ENCODE peak calls at places on chromosomes 6 and 20, in four cellular contexts. C, S, D and U are unnamed samples.

GRCh38 chr20:23084845-23085355 is 1.2 kb downstream of the CD93 start:
- ATAC-seq in C (no peak), S (no peak), D (no peak), U (peak; percentile 22)

GRCh38 chr6:148890605-148891004 is 143.8 kb downstream of the UST start:
- ATAC-seq in C (no peak), S (peak; percentile 80), D (peak; percentile 36), U (no peak)

GRCh38 chr6:87623248-87623647 is 33.3 kb downstream of the ORC3 start:
- ATAC-seq in C (no peak), S (no peak), D (no peak), U (no peak)

GRCh38 chr20:834151-834747 is 734 bp downstream of the FAM110A start:
- ATAC-seq in C (peak; percentile 17), S (peak; percentile 63), D (peak; percentile 10), U (no peak)

GRCh38 chr6:142822882-142823578 is 121.9 kb downstream of the HIVEP2 start:
- ATAC-seq in C (peak; percentile 59), S (peak; percentile 71), D (no peak), U (peak; percentile 20)

GRCh38 chr6:11432713-11433450 is 104.7 kb upstream of the TMEM170B start:
- ATAC-seq in C (no peak), S (no peak), D (peak; percentile 63), U (peak; percentile 57)

GRCh38 chr6:11370191-11371018 is 137.9 kb upstream of the NEDD9 start:
- ATAC-seq in C (no peak), S (no peak), D (no peak), U (peak; percentile 42)

GRCh38 chr6:4164043-4164442 is 28.7 kb upstream of the ECI2 start:
- ATAC-seq in C (peak; percentile 39), S (peak; percentile 75), D (no peak), U (no peak)

GRCh38 chr6:144244688-144245087 is 40.4 kb upstream of the UTRN start:
- ATAC-seq in C (no peak), S (peak; percentile 90), D (no peak), U (no peak)

GRCh38 chr6:89081129-89081422 is 525 bp downstream of the PNRC1 start:
- ATAC-seq in C (peak; percentile 49), S (peak; percentile 78), D (peak; percentile 41), U (no peak)

GRCh38 chr20:19785886-19786285 is 27.8 kb downstream of the RIN2 start:
- ATAC-seq in C (no peak), S (no peak), D (no peak), U (no peak)

GRCh38 chr6:140744648-140745320 is 1370.3 kb upstream of the CITED2 start:
- ATAC-seq in C (no peak), S (no peak), D (no peak), U (peak; percentile 48)

GRCh38 chr6:145814035-145814500 is 527 bp downstream of the FBXO30 start:
- ATAC-seq in C (peak; percentile 61), S (peak; percentile 32), D (peak; percentile 35), U (peak; percentile 12)

GRCh38 chr6:166936079-166936787 is 20.1 kb downstream of the RNASET2 start:
- ATAC-seq in C (no peak), S (no peak), D (no peak), U (no peak)

GRCh38 chr6:24918641-24919403 is 16.9 kb downstream of the RIPOR2 start:
- ATAC-seq in C (no peak), S (no peak), D (no peak), U (no peak)

GRCh38 chr6:12823847-12824246 is 107.3 kb downstream of the PHACTR1 start:
- ATAC-seq in C (no peak), S (no peak), D (no peak), U (no peak)
- H3K4me1 ChIP-seq in C (no peaks in the 10 kb centered on the region), S (no peaks in the 10 kb centered on the region), D (no peaks in the 10 kb centered on the region), U (no peaks in the 10 kb centered on the region)

GRCh38 chr6:129102741-129103140 is 219.8 kb downstream of the LAMA2 start:
- ATAC-seq in C (no peak), S (no peak), D (peak; percentile 83), U (peak; percentile 82)

GRCh38 chr6:129105793-129106192 is 222.9 kb downstream of the LAMA2 start:
- ATAC-seq in C (no peak), S (no peak), D (no peak), U (no peak)

GRCh38 chr6:129104560-129104959 is 221.6 kb downstream of the LAMA2 start:
- ATAC-seq in C (no peak), S (no peak), D (peak; percentile 20), U (peak; percentile 62)

GRCh38 chr6:129104131-129104530 is 221.2 kb downstream of the LAMA2 start:
- ATAC-seq in C (no peak), S (no peak), D (peak; percentile 78), U (peak; percentile 78)

DNA sequence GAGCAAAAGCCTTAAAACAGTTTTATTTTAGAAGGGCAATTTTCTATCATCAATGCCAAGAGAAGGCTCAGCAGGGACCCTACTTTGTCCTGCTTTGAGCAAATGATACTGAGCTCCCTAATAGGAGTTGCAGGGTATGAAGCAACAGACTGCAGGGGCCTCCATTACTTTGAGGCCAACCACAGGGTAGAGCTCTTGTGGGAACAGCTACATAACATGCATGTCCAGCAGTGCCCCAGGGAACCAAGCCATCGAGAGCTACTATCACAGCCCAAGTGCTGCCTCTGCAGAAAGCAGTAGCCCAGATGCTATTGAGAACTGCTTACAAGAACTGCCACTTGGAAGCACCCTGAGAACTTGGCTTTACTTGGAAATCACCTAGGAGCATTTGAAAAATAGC is 222.1 kb downstream of the LAMA2 start:
- ATAC-seq in C (no peak), S (no peak), D (no peak), U (no peak)
- TF ChIP-seq EP300 in C (no peak), S (no peak), D (no peak), U (no peak)

GRCh38 chr6:137802408-137803182 is 64.5 kb upstream of the TNFAIP3 start:
- ATAC-seq in C (no peak), S (peak; percentile 78), D (no peak), U (no peak)

GRCh38 chr6:137808191-137808590 is 58.9 kb upstream of the TNFAIP3 start:
- ATAC-seq in C (no peak), S (no peak), D (no peak), U (no peak)

GRCh38 chr6:137806914-137807682 is 60.0 kb upstream of the TNFAIP3 start:
- ATAC-seq in C (no peak), S (no peak), D (no peak), U (no peak)

GRCh38 chr6:137804647-137805046 is 62.4 kb upstream of the TNFAIP3 start:
- ATAC-seq in C (no peak), S (no peak), D (peak; percentile 13), U (peak; percentile 66)

DNA sequence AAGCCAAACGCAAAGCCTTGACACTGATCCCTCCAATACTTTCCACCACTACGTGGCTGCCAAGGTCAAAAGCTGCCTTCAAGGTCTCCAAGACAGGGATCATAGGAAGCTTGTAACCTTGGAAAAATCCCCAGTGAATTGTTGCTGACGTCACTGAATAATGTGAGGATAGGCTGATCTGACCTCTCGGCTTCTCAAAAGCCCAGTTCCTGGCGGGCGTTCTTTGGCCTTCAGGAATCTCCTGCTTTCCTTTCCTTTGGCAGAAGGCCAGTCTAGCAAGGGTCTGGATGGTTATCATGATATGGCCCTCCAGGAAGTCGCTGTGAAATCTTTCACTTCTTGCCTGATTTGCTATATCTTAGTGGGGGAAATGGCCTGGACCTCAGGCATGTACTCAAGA is 61.4 kb upstream of the TNFAIP3 start:
- ATAC-seq in C (no peak), S (no peak), D (no peak), U (no peak)
- TF ChIP-seq POLR2A in C (no peak), S (no peak), D (no peak), U (no peak)

DNA sequence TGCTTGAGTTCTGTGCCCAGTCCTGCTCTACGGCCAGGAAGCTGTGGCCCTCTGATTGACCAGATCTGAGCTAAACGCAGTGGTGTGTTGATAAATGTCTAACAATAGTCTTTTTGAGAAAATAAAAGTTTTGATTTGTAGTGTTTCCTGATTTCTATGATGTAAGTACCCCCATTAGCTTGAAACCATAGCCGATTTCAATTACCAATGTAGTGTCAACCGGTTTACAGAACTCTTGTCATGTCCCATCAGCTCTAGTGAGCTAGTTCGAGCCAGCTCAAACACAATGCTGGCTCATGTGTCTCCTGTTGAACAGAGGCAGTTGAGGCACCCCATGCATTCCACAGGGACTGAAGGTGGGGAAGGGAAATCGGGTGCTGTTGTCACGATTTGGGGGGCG is 56.7 kb upstream of the ZMYND8 start:
- ATAC-seq in C (no peak), S (no peak), D (no peak), U (no peak)
- H3K4me1 ChIP-seq in C (peaks cover 14% of the 10 kb centered on the region), S (peaks cover 60% of the 10 kb centered on the region), D (peaks cover 48% of the 10 kb centered on the region), U (peaks cover 32% of the 10 kb centered on the region)

DNA sequence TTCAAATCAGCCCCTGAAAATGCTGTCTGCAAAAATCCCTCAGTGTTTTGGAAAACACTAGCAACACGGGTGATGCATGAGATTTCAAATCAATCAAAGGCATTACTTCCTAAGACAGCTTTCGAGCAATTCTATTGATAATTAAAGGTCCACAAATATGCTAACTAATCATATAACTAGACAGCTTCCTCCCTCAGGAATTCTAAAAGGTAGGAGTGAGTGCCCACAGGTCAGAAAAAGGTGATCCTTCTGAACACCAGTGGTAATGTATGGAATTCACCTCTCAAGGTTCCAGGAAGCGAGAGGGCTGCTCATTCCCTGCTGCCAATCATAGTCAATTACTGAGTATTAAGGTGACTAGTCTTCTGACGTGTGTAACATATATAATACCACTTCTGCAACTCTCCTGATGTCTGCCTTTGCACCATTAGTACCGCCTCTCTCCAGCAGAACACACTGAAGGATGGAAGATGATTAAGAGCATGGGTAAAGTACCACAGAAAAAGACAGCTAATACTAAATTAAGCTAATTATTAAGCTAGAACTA is 16.4 kb downstream of the MAN1A1 start:
- ATAC-seq in C (no peak), S (no peak), D (no peak), U (no peak)
- TF ChIP-seq EP300 in C (no peak), S (no peak), D (no peak), U (no peak)

GRCh38 chr6:135853227-135853626 is 1.7 kb downstream of the PDE7B start:
- ATAC-seq in C (no peak), S (no peak), D (no peak), U (no peak)
- TF ChIP-seq POLR2A in C (no peak), S (no peak), D (no peak), U (no peak)

DNA sequence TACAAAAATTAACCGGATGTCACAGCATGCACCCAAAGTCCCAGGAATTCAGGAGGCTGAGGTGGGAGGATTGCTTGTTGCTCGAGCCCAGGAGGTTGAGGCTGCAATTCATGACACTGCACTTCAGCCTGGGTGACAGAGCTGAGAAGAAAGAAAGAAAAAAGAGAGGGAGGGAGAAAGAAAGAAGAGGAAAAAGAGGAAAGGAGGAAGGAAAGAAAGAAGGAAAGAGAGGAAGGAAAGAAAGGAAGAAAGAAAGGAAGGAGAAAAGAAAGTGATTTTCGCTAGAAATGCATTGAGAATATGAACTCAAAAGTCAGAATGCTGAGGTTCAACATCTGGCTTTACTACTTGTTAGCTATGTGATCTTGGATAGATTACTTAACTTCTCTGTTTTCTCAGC is 6.6 kb downstream of the SENP6 start:
- ATAC-seq in C (no peak), S (no peak), D (no peak), U (no peak)
- H3K4me1 ChIP-seq in C (peaks cover 27% of the 10 kb centered on the region), S (peaks cover 71% of the 10 kb centered on the region), D (peaks cover 77% of the 10 kb centered on the region), U (peaks cover 28% of the 10 kb centered on the region)